ENCODE peak calls at places on chromosomes 13 and 19, in eight cellular contexts. H is fibroblast of lung, X is breast epithelium, L is OCI-LY7, M is thoracic aorta, I is cardiac muscle cell, R is GM23338, A is transverse colon. T is an unnamed sample. For H3K4me1, the result is how much of the 10 kb centered on the place peaks cover.

GRCh38 chr19:13537454-13537853 is 31.2 kb upstream of the CACNA1A start:
- DNase-seq in A (no peak), H (no peak), M (no peak), I (no peak), X (no peak), R (peak), L (no peak), T (no peak)

GRCh38 chr13:110465696-110466095 is 95.8 kb downstream of the RAB20 start:
- DNase-seq in H (no peak), M (no peak), L (no peak), R (no peak), I (no peak), A (no peak), X (no peak), T (no peak)

GRCh38 chr13:100051070-100051469 is 37.8 kb upstream of the PCCA start:
- DNase-seq in H (no peak), X (no peak), I (no peak), A (no peak), L (no peak), R (no peak), M (no peak), T (no peak)

GRCh38 chr13:99962242-99962641 is 9.3 kb downstream of the ZIC5 start:
- DNase-seq in X (no peak), M (no peak), L (no peak), A (no peak), I (no peak), R (no peak), H (no peak), T (no peak)

GRCh38 chr19:33811736-33812387 is 15.2 kb downstream of the KCTD15 start:
- DNase-seq in X (no peak), I (no peak), R (no peak), M (no peak), A (no peak), L (no peak), H (no peak), T (no peak)

GRCh38 chr13:49731766-49732165 is 40.5 kb upstream of the EBPL start:
- DNase-seq in M (no peak), I (peak), H (peak), X (no peak), R (no peak), L (no peak), A (no peak), T (no peak)

GRCh38 chr13:101925731-101926130 is 473.3 kb downstream of the ITGBL1 start:
- DNase-seq in H (no peak), X (no peak), I (no peak), M (no peak), A (no peak), L (no peak), R (no peak), T (no peak)

GRCh38 chr19:19866599-19867248 is 1.0 kb downstream of the ZNF253 start:
- DNase-seq in A (peak), R (peak), X (no peak), L (peak), M (no peak), H (peak), I (peak), T (peak)

GRCh38 chr19:4523306-4524110 is 5.2 kb upstream of the PLIN4 start:
- DNase-seq in H (peak), A (peak), I (peak), L (peak), R (peak), X (no peak), M (no peak), T (no peak)

GRCh38 chr13:108686027-108686426 is 56.6 kb downstream of the MYO16 start:
- DNase-seq in A (no peak), L (no peak), R (no peak), X (no peak), H (no peak), M (no peak), I (no peak), T (no peak)

GRCh38 chr19:4971424-4971793 is 2.5 kb downstream of the KDM4B start:
- DNase-seq in A (peak), X (no peak), I (peak), M (no peak), L (peak), R (peak), H (no peak), T (no peak)

GRCh38 chr13:51246411-51247298 is 24.5 kb downstream of the FAM124A start:
- DNase-seq in I (no peak), H (no peak), M (no peak), L (no peak), R (no peak), A (peak), X (no peak), T (no peak)

GRCh38 chr13:51249254-51249653 is 27.1 kb downstream of the FAM124A start:
- DNase-seq in R (peak), H (peak), L (no peak), A (no peak), M (no peak), I (no peak), X (no peak), T (no peak)

GRCh38 chr13:51252954-51253531 is 30.8 kb downstream of the FAM124A start:
- DNase-seq in X (no peak), H (no peak), L (peak), M (no peak), R (no peak), I (no peak), A (no peak), T (no peak)

GRCh38 chr13:51251480-51251879 is 29.3 kb downstream of the FAM124A start:
- DNase-seq in H (no peak), M (no peak), A (no peak), R (no peak), X (no peak), L (no peak), I (no peak), T (no peak)

GRCh38 chr13:51249767-51250741 is 27.9 kb downstream of the FAM124A start:
- DNase-seq in H (no peak), A (no peak), I (no peak), X (no peak), M (no peak), R (peak), L (peak), T (no peak)
- TF ChIP-seq CTCF in H (no peak), A (peak), I (peak), X (no peak), M (peak), R (peak), L (peak), T (no peak)

DNA sequence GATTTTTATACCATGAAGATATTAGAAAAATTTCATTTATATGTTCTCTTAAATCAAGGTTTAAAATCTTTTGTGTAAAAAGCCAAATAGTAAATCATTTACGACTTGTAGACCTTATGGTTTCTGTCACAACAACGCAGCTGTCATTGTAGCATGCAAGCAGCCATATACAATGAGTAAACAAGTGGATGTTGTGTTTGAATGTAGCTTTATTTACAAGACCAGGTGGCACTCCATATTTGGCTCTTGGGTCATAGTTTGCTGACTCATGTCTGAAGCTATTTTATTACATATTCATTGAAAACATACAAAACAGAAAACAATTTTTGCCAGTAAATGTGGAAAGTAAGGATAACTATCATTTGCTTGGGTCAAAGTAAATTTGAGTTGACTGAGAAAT is 930.8 kb downstream of the SLITRK5 start:
- DNase-seq in X (no peak), H (no peak), R (no peak), I (no peak), M (no peak), A (no peak), L (no peak), T (no peak)
- H3K4me3 ChIP-seq in X (no peak), H (no peak), R (no peak), I (no peak), M (no peak), A (no peak), L (no peak), T (no peak)

GRCh38 chr13:37009692-37010091 is 9.1 kb downstream of the EXOSC8 start:
- DNase-seq in X (no peak), A (no peak), L (no peak), H (no peak), M (no peak), R (no peak), I (no peak), T (no peak)

GRCh38 chr13:37014609-37015008 is 14.0 kb downstream of the EXOSC8 start:
- DNase-seq in H (peak), X (no peak), R (no peak), M (no peak), A (no peak), I (peak), L (no peak), T (no peak)

GRCh38 chr13:37011002-37011401 is 10.4 kb downstream of the EXOSC8 start:
- DNase-seq in R (no peak), M (no peak), A (no peak), H (peak), I (no peak), L (no peak), X (no peak), T (no peak)

GRCh38 chr13:37010424-37010823 is 9.8 kb downstream of the EXOSC8 start:
- DNase-seq in R (no peak), A (no peak), H (no peak), I (no peak), X (no peak), M (no peak), L (no peak), T (no peak)

GRCh38 chr13:37011788-37012187 is 11.2 kb downstream of the EXOSC8 start:
- DNase-seq in R (no peak), H (no peak), M (no peak), X (no peak), L (no peak), A (no peak), I (peak), T (no peak)
- H3K4me1 ChIP-seq in R (under half), H (under half), M (under half), X (under half), L (under half), A (under half), I (under half), T (under half)

GRCh38 chr13:98766716-98767115 is 14.2 kb upstream of the SLC15A1 start:
- DNase-seq in X (no peak), H (peak), I (no peak), M (no peak), L (no peak), A (no peak), R (no peak), T (no peak)

GRCh38 chr13:98761979-98762616 is 9.6 kb upstream of the SLC15A1 start:
- DNase-seq in I (no peak), X (no peak), M (no peak), L (no peak), H (no peak), R (no peak), A (no peak), T (no peak)

GRCh38 chr13:98766120-98766519 is 13.6 kb upstream of the SLC15A1 start:
- DNase-seq in H (no peak), X (no peak), L (no peak), I (no peak), A (no peak), R (no peak), M (no peak), T (no peak)

GRCh38 chr13:98755729-98756128 is 3.3 kb upstream of the SLC15A1 start:
- DNase-seq in H (no peak), L (no peak), M (no peak), A (no peak), X (no peak), R (no peak), I (no peak), T (no peak)

DNA sequence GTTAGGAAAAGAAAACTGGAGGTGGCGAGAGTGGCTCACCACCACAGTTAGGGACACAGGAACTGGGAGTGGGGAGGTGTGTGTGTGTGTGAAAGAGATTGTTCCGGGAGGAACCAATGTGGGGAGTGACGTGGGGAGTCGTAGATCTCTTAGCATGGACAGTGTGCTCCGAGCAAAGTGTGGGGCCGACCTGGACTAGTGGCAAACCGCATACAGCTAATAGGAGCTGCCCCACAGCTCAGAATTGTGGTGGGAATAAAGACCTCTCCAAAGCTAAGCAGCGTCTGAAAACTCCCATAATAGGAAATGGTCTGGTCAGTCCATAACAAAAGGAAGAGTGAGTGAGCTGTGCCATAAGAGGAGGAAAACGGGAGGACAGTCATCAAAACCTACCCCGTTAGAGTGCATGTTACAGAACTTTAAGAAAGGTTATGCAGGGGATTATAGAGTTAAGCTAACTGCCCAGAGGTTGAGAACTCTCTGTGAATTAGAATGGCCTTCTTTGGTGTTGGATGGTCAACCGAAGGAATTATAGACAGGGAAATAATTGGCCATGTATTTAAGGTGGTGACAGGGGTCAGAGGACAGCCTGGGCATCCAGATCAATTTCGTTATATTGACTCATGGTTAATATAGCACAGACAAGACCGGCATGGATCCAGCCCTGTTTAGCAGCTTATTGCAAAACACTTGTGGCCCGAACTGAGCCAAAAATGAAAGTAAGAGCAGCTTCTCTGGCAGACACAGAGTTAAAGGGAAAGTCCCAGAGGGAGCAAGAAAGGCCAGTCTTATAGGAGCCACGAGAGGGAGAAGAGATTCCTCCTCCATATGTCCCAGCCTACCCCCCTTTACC is 8.9 kb upstream of the SLC15A1 start:
- DNase-seq in I (peak), X (no peak), M (no peak), R (no peak), L (no peak), A (no peak), H (peak), T (no peak)
- TF ChIP-seq CTCF in I (peak), X (no peak), M (no peak), R (no peak), L (no peak), A (no peak), H (peak), T (no peak)

GRCh38 chr19:31597616-31598015 is 248.4 kb upstream of the TSHZ3 start:
- DNase-seq in L (no peak), I (no peak), H (no peak), R (no peak), M (no peak), X (no peak), A (no peak), T (no peak)
- H3K4me3 ChIP-seq in L (no peak), I (no peak), H (no peak), R (no peak), M (no peak), X (no peak), A (no peak), T (no peak)

GRCh38 chr19:8460516-8461298 is 15.9 kb downstream of the HNRNPM start:
- DNase-seq in R (no peak), H (no peak), I (no peak), M (no peak), A (no peak), L (no peak), X (no peak), T (no peak)
- H3K4me1 ChIP-seq in R (half or more), H (under half), I (under half), M (under half), A (half or more), L (under half), X (under half), T (under half)

DNA sequence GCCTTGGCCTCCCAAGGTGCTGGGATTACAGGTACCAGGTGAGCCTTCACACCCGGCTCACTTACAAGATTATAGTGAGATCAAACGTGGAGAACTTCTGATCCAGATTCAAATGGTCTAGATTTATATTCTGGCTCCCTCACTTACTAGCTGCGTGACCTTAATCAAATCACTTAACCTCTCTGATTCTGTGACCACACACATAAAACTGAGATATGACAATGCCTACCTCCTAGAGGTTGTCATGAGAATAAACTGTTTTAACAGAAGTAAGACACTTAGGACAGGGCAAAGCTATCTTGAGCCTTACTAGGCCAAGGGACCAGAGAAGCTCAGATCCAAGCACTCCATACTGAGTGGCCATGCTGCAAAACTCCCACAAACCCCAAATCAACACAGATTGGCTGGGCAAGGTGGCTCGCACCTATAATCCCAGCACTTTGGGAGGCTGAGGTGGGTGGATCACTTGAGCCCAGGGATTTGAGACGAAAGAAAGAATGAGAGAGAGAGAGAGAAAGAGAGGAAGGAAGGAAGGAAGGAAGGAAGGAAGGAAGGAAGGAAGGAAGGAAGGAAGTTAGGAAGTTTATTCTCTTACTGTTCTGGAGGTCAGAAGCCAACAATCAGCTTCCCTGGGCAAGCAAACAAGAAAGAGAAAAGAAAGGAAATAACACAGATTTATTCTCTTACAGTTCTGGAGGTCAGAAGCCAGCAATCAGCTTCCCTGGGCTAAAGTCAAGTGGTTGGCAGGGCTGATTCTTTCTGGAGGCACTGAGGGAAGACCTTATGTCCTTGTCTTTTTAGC is 46.1 kb upstream of the MAP3K10 start:
- DNase-seq in A (no peak), L (peak), I (no peak), H (no peak), X (no peak), R (peak), M (no peak), T (no peak)
- TF ChIP-seq CTCF in A (no peak), L (peak), I (no peak), H (no peak), X (no peak), R (no peak), M (no peak), T (no peak)

GRCh38 chr13:48236528-48237353 is 3.7 kb downstream of the ITM2B start:
- DNase-seq in H (no peak), L (no peak), R (no peak), I (peak), X (no peak), A (no peak), M (no peak), T (no peak)
- H3K4me3 ChIP-seq in H (no peak), L (no peak), R (peak), I (no peak), X (peak), A (no peak), M (peak), T (peak)

DNA sequence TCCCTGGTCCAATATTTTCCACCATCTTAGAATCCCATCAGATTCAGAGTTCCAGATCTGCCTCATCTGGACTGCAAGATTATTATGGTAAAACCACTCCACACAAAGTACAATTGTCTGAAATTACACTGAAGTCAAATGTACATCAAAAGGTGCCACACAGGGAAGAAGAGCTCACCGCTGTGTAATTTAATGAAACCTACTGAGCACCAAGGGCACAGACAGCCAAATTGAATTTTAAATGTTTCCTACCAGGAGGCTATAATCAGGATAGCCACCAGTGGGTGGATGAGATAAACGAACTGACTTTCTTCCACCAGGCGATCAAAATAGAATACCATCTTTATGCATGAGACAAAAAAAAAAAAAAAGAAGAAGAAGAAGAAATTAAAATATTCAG is 21.8 kb downstream of the LHFPL6 start:
- DNase-seq in L (peak), R (no peak), X (no peak), M (no peak), I (no peak), A (no peak), H (no peak), T (no peak)
- H3K4me1 ChIP-seq in L (half or more), R (under half), X (under half), M (under half), I (under half), A (under half), H (under half), T (under half)

T was measured in CD8-positive, alpha-beta T cell.